ENCODE peak calls at places on chromosomes 3 and 15, in four cellular contexts. X is GM04504, S is upper lobe of right lung, K is T1000. U is an unnamed sample.

GRCh38 chr3:124119056-124119721 is 127.3 kb upstream of the ROPN1 start:
- DNase-seq in X (peak), S (no peak), K (peak), U (no peak)

GRCh38 chr15:48644498-48644826 is 1.0 kb downstream of the FBN1 start:
- DNase-seq in X (no peak), K (no peak), S (peak), U (no peak)

GRCh38 chr15:97961067-97961954 is 808 bp downstream of the ARRDC4 start:
- DNase-seq in K (peak), X (no peak), S (peak), U (peak)

GRCh38 chr3:56976666-56977560 is 83.6 kb upstream of the SPATA12 start:
- DNase-seq in K (peak), X (no peak), S (no peak), U (peak)

GRCh38 chr3:36647423-36647853 is 116.9 kb downstream of the DCLK3 start:
- DNase-seq in S (no peak), X (no peak), K (no peak), U (no peak)

GRCh38 chr3:123449986-123450474 is 1.1 kb upstream of the ADCY5 start:
- DNase-seq in S (no peak), X (no peak), K (no peak), U (no peak)

GRCh38 chr3:70871909-70872656 is 559.6 kb upstream of the MDFIC2 start:
- DNase-seq in K (peak), X (peak), S (no peak), U (no peak)

GRCh38 chr3:156291269-156292123 is 171.1 kb downstream of the KCNAB1 start:
- DNase-seq in X (no peak), K (no peak), S (no peak), U (no peak)

GRCh38 chr15:65902373-65902772 is 33.1 kb downstream of the RAB11A start:
- DNase-seq in X (no peak), K (no peak), S (peak), U (no peak)

GRCh38 chr3:34183114-34183513 is 384.7 kb downstream of the PDCD6IP start:
- DNase-seq in K (no peak), S (no peak), X (no peak), U (peak)

GRCh38 chr15:26974120-26974780 is 3.3 kb downstream of the GABRG3 start:
- DNase-seq in X (no peak), S (no peak), K (no peak), U (peak)

GRCh38 chr15:93477188-93477587 is 388.2 kb upstream of the RGMA start:
- DNase-seq in K (no peak), X (no peak), S (no peak), U (no peak)

GRCh38 chr3:12394516-12395271 is 89.6 kb upstream of the TSEN2 start:
- DNase-seq in X (no peak), K (no peak), S (no peak), U (no peak)

GRCh38 chr15:39663684-39664083 is 82.8 kb downstream of the THBS1 start:
- DNase-seq in S (no peak), X (no peak), K (no peak), U (no peak)

GRCh38 chr3:114452176-114452744 is 158.4 kb downstream of the TIGIT start:
- DNase-seq in K (no peak), S (no peak), X (no peak), U (no peak)

GRCh38 chr3:188431553-188431952 is 277.6 kb downstream of the LPP start:
- DNase-seq in X (peak), S (no peak), K (no peak), U (no peak)

U was measured in NCI-H748 treated with DMSO at 0.1 percent for 48 hours.